ENCODE peak calls at places on chromosome 6, in five cellular contexts. Z is neural crest cell, S is mesendoderm, A is Daoy, X is Calu3. I is an unnamed sample.

GRCh38 chr6:75546401-75546800 is 52.8 kb upstream of the FILIP1 start:
- DNase-seq in Z (no peak), S (no peak), A (no peak), X (no peak), I (peak; percentile 2)

GRCh38 chr6:151765444-151765886 is 42.0 kb upstream of the ESR1 start:
- DNase-seq in Z (peak; percentile 46), S (peak; percentile 80), A (peak; percentile 61), X (peak; percentile 50), I (peak; percentile 75)

GRCh38 chr6:144845181-144845580 is 560.0 kb downstream of the UTRN start:
- DNase-seq in Z (no peak), S (no peak), A (no peak), X (no peak), I (no peak)

GRCh38 chr6:40485795-40486194 is 101.4 kb downstream of the LRFN2 start:
- DNase-seq in Z (no peak), S (no peak), A (no peak), X (no peak), I (peak; percentile 62)

GRCh38 chr6:70849348-70850069 is 107.4 kb downstream of the B3GAT2 start:
- DNase-seq in Z (no peak), S (no peak), A (no peak), X (no peak), I (no peak)

GRCh38 chr6:30824698-30825097 is 59.6 kb upstream of the DDR1 start:
- DNase-seq in Z (no peak), S (no peak), A (no peak), X (no peak), I (no peak)

GRCh38 chr6:89216411-89216810 is 747 bp downstream of the GABRR1 start:
- DNase-seq in Z (no peak), S (no peak), A (no peak), X (no peak), I (no peak)

GRCh38 chr6:170212051-170212756 is 78.7 kb downstream of the DLL1 start:
- DNase-seq in Z (no peak), S (no peak), A (no peak), X (no peak), I (peak; percentile 75)

GRCh38 chr6:157554747-157555146 is 173.8 kb downstream of the ZDHHC14 start:
- DNase-seq in Z (no peak), S (no peak), A (no peak), X (no peak), I (no peak)

GRCh38 chr6:128655978-128656498 is 135.6 kb upstream of the PTPRK start:
- DNase-seq in Z (no peak), S (peak; percentile 40), A (peak; percentile 94), X (peak; percentile 33), I (peak; percentile 34)

GRCh38 chr6:137819740-137820139 is 47.3 kb upstream of the TNFAIP3 start:
- DNase-seq in Z (no peak), S (no peak), A (no peak), X (no peak), I (no peak)

GRCh38 chr6:141561154-141561553 is 571.6 kb upstream of the GJE1 start:
- DNase-seq in Z (no peak), S (no peak), A (no peak), X (no peak), I (no peak)

GRCh38 chr6:128400875-128401274 is 119.5 kb downstream of the PTPRK start:
- DNase-seq in Z (no peak), S (no peak), A (no peak), X (no peak), I (no peak)